ENCODE peak calls at places on chromosome 3, in ten cellular contexts. U is HepG2, X is astrocyte of the spinal cord, B is BJ, N is lower leg skin, Q is AG10803, S is endothelial cell, Z is hepatocyte, O is neural crest cell, Y is fibroblast of lung. F is an unnamed sample.

GRCh38 chr3:158269896-158270295 is 160.0 kb downstream of the RSRC1 start:
- DNase-seq in U (no peak), Z (no peak), Q (no peak), X (no peak), B (no peak), O (no peak), Y (no peak), S (no peak), N (no peak), F (no peak)

GRCh38 chr3:136196064-136196400 is at the start of gene MSL2:
- DNase-seq in Y (no peak), S (no peak), B (no peak), Z (peak; percentile 89), Q (no peak), X (no peak), U (no peak), N (no peak), O (peak; percentile 64), F (no peak)

GRCh38 chr3:182509312-182509711 is 284.0 kb upstream of the ATP11B start:
- DNase-seq in N (no peak), S (no peak), Y (no peak), U (no peak), Q (no peak), Z (no peak), B (no peak), X (no peak), O (no peak), F (no peak)

GRCh38 chr3:101865751-101866509 is 16.6 kb downstream of the NFKBIZ start:
- DNase-seq in U (no peak), S (no peak), Y (no peak), Q (no peak), B (no peak), X (no peak), Z (no peak), O (no peak), N (no peak), F (no peak)

GRCh38 chr3:122560680-122561079 is 3.4 kb downstream of the PARP9 start:
- DNase-seq in Y (peak; percentile 79), Z (peak; percentile 73), B (no peak), O (peak; percentile 41), Q (peak; percentile 60), S (peak; percentile 40), U (peak; percentile 58), N (no peak), X (peak; percentile 75), F (no peak)

GRCh38 chr3:13133011-13133410 is 59.8 kb upstream of the IQSEC1 start:
- DNase-seq in S (no peak), Z (no peak), O (no peak), Y (no peak), N (peak; percentile 65), U (no peak), Q (no peak), B (no peak), X (no peak), F (no peak)

GRCh38 chr3:123590685-123591450 is 6.0 kb upstream of the HACD2 start:
- DNase-seq in N (no peak), B (no peak), U (no peak), S (no peak), O (no peak), Q (no peak), Y (no peak), Z (no peak), X (no peak), F (no peak)

GRCh38 chr3:47370887-47371697 is 9.7 kb upstream of the PTPN23 start:
- DNase-seq in Q (no peak), Y (no peak), U (no peak), X (no peak), B (no peak), O (peak; percentile 13), S (peak; percentile 45), N (no peak), Z (peak; percentile 42), F (no peak)

DNA sequence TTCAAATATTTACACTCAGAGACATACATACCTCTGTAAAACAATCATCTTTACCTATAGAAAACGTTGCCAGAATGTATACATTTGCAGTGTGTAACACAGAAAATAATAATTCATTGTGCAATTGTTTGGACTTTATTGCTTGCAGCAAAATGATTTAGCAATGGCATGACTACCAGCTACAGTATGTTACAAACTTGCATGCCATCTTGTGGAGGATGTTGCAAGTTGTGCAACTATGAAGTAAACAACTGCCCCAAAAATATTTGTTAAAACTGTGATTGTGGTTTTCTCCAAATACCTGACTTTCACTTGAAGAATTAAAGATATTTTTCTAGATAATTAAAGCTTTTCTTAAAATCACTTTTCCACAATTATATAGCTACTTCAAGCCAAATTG is 27.1 kb upstream of the C3orf49 start:
- DNase-seq in O (no peak), U (no peak), B (peak; percentile 35), S (no peak), Z (peak; percentile 19), Q (peak; percentile 89), Y (peak; percentile 53), X (peak; percentile 36), N (no peak), F (no peak)
- TF ChIP-seq CTCF in O (peak; percentile 60), U (no peak), B (peak; percentile 40), S (no peak), Z (peak; percentile 55), Q (peak; percentile 67), Y (peak; percentile 36), X (peak; percentile 41), N (no peak), F (no peak)

GRCh38 chr3:151012753-151013152 is 40.2 kb upstream of the CLRN1 start:
- DNase-seq in Y (no peak), O (no peak), N (no peak), U (no peak), X (no peak), S (no peak), Q (no peak), Z (no peak), B (no peak), F (no peak)

GRCh38 chr3:151009981-151010380 is 37.5 kb upstream of the CLRN1 start:
- DNase-seq in B (no peak), O (no peak), S (no peak), Z (no peak), Y (no peak), N (no peak), Q (no peak), X (no peak), U (no peak), F (no peak)

GRCh38 chr3:151009430-151009829 is 36.9 kb upstream of the CLRN1 start:
- DNase-seq in N (no peak), Z (no peak), O (no peak), S (no peak), U (no peak), X (no peak), Q (no peak), Y (no peak), B (no peak), F (no peak)

GRCh38 chr3:151011427-151011826 is 38.9 kb upstream of the CLRN1 start:
- DNase-seq in S (no peak), Q (peak; percentile 51), U (no peak), N (no peak), Z (no peak), X (peak; percentile 47), O (no peak), Y (peak; percentile 32), B (no peak), F (no peak)

DNA sequence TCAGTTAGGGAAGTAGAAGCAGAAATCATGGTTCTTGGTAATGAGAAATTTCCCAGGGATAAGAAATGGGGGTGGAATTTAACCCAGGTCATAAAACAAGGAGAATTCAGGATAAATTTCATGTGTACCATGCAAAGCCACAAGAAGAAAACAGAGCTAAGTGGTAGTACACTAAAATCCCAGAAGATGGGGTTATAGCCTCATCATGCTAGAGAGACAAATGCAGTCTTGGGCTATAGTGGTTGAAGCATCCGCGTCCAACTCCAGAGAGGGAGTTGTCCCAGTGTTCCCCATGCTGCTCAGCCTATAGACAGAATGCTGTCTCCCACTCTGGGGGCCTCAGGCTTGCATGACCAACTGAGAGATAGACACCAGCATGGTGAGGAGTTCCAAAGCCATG is 36.2 kb upstream of the CLRN1 start:
- DNase-seq in Y (peak; percentile 70), U (no peak), X (peak; percentile 67), O (no peak), Q (peak; percentile 65), Z (peak; percentile 37), B (no peak), N (no peak), S (no peak), F (no peak)
- TF ChIP-seq CTCF in Y (peak; percentile 54), U (peak; percentile 26), X (peak; percentile 57), O (peak; percentile 34), Q (peak; percentile 77), Z (peak; percentile 42), B (peak; percentile 60), N (no peak), S (no peak), F (no peak)

GRCh38 chr3:72185549-72186484 is 400.9 kb upstream of the PROK2 start:
- DNase-seq in Z (peak; percentile 49), B (peak; percentile 26), X (peak; percentile 80), Y (peak; percentile 75), O (no peak), S (no peak), N (no peak), Q (peak; percentile 81), U (peak; percentile 7), F (no peak)

GRCh38 chr3:72190050-72190449 is 405.1 kb upstream of the PROK2 start:
- DNase-seq in U (no peak), X (no peak), N (no peak), Q (no peak), Y (no peak), Z (no peak), B (no peak), O (no peak), S (no peak), F (no peak)

GRCh38 chr3:72186485-72186864 is 401.5 kb upstream of the PROK2 start:
- DNase-seq in B (no peak), S (no peak), Z (no peak), N (no peak), X (peak; percentile 55), O (no peak), Y (peak; percentile 51), U (no peak), Q (peak; percentile 64), F (no peak)

GRCh38 chr3:72189344-72189743 is 404.4 kb upstream of the PROK2 start:
- DNase-seq in Z (no peak), X (no peak), O (no peak), S (no peak), B (no peak), U (no peak), Y (no peak), N (no peak), Q (no peak), F (no peak)

GRCh38 chr3:72187131-72187530 is 402.2 kb upstream of the PROK2 start:
- DNase-seq in Z (no peak), B (no peak), U (peak; percentile 62), X (no peak), Q (no peak), Y (peak; percentile 4), S (no peak), N (no peak), O (no peak), F (no peak)
- TF ChIP-seq CTCF in Z (peak; percentile 9), B (no peak), U (peak; percentile 52), X (peak; percentile 7), Q (peak; percentile 16), Y (peak; percentile 16), S (peak; percentile 29), N (no peak), O (no peak), F (no peak)

DNA sequence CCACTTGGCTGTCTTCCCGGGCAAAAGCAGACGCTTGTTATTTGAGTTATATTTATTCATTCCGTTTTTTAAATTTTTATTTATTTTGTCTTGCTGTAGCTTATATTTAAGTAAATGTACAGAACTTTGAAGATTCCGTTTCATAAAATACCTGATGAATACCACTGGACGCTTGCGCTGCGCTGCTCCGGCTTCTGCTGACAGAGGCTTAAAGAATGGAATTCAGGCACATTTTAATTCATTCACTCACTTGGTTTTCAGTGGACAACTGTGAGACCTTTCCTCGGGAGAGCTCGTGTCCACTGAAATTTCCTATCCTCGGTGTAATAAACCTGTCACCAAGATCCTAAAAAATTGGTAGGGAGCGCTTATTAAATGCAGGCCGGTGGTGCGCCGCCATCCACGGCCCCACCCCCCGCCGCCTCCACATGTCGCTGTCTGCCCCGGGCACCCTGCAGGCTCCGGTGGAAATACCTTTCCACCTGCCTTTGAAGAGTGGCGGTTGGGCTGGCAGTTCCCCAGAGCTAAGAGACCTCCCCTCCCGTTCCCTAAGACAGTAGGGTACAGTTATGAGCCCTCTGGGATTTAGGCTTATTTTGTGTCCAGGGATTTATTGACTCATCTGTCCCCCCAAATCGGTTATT is 62.5 kb upstream of the UBE2E1 start:
- DNase-seq in X (no peak), Y (no peak), N (no peak), B (no peak), Z (no peak), O (no peak), Q (no peak), U (no peak), S (peak; percentile 20), F (no peak)
- TF ChIP-seq CTCF in X (no peak), Y (no peak), N (no peak), B (no peak), Z (peak; percentile 37), O (peak; percentile 45), Q (no peak), U (no peak), S (no peak), F (no peak)

F was measured in omental fat pad.